ENCODE peak calls at places on chromosomes 12 and 14, in five cellular contexts. D, C, R, X and S are unnamed samples. For H3K4me1, the result is how much of the 10 kb centered on the place peaks cover.

GRCh38 chr14:101196051-101196450 is 292.5 kb upstream of the RTL1 start:
- DNase-seq in D (no peak), C (no peak), R (no peak), X (no peak), S (no peak)

GRCh38 chr14:92600318-92601053 is 86.9 kb downstream of the RIN3 start:
- DNase-seq in D (no peak), C (no peak), R (no peak), X (no peak), S (no peak)

GRCh38 chr14:53927171-53927570 is 29.5 kb downstream of the BMP4 start:
- DNase-seq in D (no peak), C (no peak), R (no peak), X (no peak), S (no peak)

GRCh38 chr14:53620325-53620716 is 336.3 kb downstream of the BMP4 start:
- DNase-seq in D (no peak), C (no peak), R (no peak), X (no peak), S (no peak)

GRCh38 chr12:10409387-10409786 is at the start of gene KLRC4:
- DNase-seq in D (no peak), C (no peak), R (no peak), X (no peak), S (no peak)

GRCh38 chr14:78633747-78634146 is 463.6 kb downstream of the NRXN3 start:
- DNase-seq in D (no peak), C (no peak), R (no peak), X (no peak), S (no peak)

GRCh38 chr12:122029620-122030426 is 8.1 kb downstream of the BCL7A start:
- DNase-seq in D (peak), C (peak), R (no peak), X (no peak), S (no peak)

GRCh38 chr14:55052259-55052930 is 948 bp downstream of the MAPK1IP1L start:
- DNase-seq in D (no peak), C (no peak), R (no peak), X (no peak), S (no peak)

GRCh38 chr12:25256005-25256404 is 5.3 kb upstream of the KRAS start:
- DNase-seq in D (no peak), C (no peak), R (no peak), X (no peak), S (no peak)
- H3K4me1 ChIP-seq in D (under half), C (under half), R (under half), X (under half), S (under half)

GRCh38 chr14:66104486-66104885 is 381.7 kb upstream of the CCDC196 start:
- DNase-seq in D (no peak), C (no peak), R (no peak), X (peak), S (no peak)

GRCh38 chr14:66105819-66106218 is 380.4 kb upstream of the CCDC196 start:
- DNase-seq in D (no peak), C (no peak), R (no peak), X (no peak), S (no peak)

GRCh38 chr14:66099451-66099850 is 386.7 kb upstream of the CCDC196 start:
- DNase-seq in D (no peak), C (no peak), R (no peak), X (no peak), S (no peak)

GRCh38 chr14:66099931-66100330 is 386.2 kb upstream of the CCDC196 start:
- DNase-seq in D (no peak), C (no peak), R (no peak), X (no peak), S (no peak)

DNA sequence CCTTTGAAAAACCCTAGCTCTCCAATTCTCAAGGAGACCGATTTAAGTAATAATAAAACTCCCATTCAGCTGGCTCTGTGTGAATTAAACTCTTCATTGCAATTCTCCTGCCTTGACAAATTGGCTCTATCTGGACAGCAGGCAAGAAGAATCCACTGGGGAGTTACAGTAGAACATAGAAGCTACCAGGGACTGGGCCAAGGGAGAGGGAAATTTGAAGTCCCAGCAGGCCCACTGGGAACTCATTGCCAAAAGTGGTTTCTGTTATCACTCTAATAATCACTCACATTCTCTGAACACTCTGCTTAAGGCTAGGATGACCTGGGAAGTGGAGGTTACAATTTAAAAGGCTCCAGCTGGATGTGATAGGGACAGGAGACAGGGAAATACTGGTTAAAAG is 384.5 kb upstream of the CCDC196 start:
- DNase-seq in D (no peak), C (no peak), R (no peak), X (no peak), S (no peak)
- H3K4me3 ChIP-seq in D (no peak), C (no peak), R (no peak), X (no peak), S (no peak)

GRCh38 chr12:68622250-68622649 is 11.6 kb downstream of the RAP1B start:
- DNase-seq in D (no peak), C (no peak), R (no peak), X (no peak), S (no peak)

GRCh38 chr12:68620528-68620927 is 9.8 kb downstream of the RAP1B start:
- DNase-seq in D (no peak), C (no peak), R (no peak), X (no peak), S (no peak)

GRCh38 chr12:68623059-68623458 is 12.4 kb downstream of the RAP1B start:
- DNase-seq in D (no peak), C (no peak), R (no peak), X (no peak), S (no peak)

GRCh38 chr12:68619541-68619940 is 8.8 kb downstream of the RAP1B start:
- DNase-seq in D (no peak), C (no peak), R (no peak), X (no peak), S (no peak)

GRCh38 chr12:68621092-68622081 is 10.7 kb downstream of the RAP1B start:
- DNase-seq in D (no peak), C (no peak), R (no peak), X (no peak), S (no peak)
- H3K4me1 ChIP-seq in D (half or more), C (half or more), R (under half), X (under half), S (under half)

GRCh38 chr12:123396543-123396942 is 12.6 kb downstream of the KMT5A start:
- DNase-seq in D (no peak), C (no peak), R (no peak), X (no peak), S (no peak)

GRCh38 chr12:123390415-123391093 is 6.6 kb downstream of the KMT5A start:
- DNase-seq in D (no peak), C (no peak), R (no peak), X (no peak), S (no peak)

GRCh38 chr12:123391546-123392343 is 7.8 kb downstream of the KMT5A start:
- DNase-seq in D (no peak), C (no peak), R (no peak), X (no peak), S (no peak)

GRCh38 chr12:123395236-123395635 is 11.3 kb downstream of the KMT5A start:
- DNase-seq in D (no peak), C (no peak), R (no peak), X (no peak), S (no peak)

DNA sequence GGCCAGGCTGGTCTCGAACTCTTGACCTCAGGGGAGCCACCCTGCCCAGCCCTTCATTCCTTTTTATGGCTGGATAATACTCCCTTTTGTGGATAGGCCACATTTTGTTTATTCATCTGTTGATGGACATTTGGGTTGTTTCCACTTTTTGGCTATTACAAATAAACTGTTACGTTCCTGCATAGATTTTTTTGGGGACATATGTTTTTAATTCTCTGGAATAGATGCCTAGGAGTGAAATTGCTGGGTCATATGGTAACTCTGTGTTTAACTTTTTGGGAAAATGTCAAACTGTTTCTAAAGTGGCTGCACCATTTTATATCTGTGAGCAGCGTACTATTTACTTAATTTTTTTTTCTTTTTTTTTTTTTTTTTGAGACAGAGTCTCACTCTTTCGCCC is 9.8 kb downstream of the KMT5A start:
- DNase-seq in D (no peak), C (no peak), R (no peak), X (no peak), S (no peak)
- H3K4me3 ChIP-seq in D (no peak), C (no peak), R (no peak), X (no peak), S (no peak)

GRCh38 chr12:75816892-75817291 is 214.7 kb downstream of the PHLDA1 start:
- DNase-seq in D (no peak), C (no peak), R (peak), X (no peak), S (no peak)
- H3K4me1 ChIP-seq in D (under half), C (under half), R (half or more), X (under half), S (under half)

DNA sequence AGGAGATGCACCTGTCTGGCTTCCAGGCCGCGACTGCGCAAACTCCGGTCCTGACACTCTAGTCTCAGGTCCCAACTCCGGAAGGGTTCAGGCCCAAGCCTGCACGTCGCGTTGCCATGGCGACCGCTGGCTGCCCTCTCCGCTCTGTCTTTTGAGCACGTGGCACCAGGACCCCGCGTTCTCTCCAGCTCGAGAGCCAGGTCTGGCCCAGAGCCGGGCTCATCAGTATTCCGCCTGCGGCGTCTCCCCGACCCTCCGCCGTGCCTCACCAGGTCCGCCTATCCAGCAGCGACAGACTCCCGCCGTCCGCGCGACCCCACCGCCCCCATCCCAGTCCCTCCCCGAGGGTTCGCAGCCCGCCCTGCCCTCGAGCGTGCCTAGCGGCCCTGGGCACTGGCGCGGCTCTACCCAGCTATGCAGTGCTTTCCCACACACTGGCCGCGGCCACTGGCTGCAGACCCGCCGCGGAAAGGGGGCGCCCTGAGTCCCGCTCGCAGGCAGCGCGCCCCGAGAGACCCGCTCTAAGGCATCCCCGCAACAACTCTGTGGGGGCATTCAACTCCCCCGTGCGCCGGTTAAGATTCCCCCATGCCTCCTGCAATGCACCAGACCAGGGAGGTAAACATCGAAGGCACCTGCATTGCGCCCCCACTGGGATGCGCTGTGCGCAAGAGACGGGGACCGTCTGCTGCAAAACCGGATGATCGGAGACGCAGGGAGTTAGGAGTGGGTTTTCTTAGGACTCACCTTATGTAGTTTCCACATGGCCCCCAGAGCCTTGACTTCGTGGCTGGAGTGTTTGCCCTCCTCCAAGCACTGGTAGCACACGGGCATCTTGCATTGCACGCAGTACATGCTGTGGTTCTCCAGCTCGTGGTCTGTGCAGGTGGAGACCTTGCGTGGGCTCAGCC is 1.3 kb downstream of the TRIM9 start:
- DNase-seq in D (peak), C (peak), R (peak), X (peak), S (no peak)
- H3K4me3 ChIP-seq in D (peak), C (peak), R (peak), X (peak), S (peak)

DNA sequence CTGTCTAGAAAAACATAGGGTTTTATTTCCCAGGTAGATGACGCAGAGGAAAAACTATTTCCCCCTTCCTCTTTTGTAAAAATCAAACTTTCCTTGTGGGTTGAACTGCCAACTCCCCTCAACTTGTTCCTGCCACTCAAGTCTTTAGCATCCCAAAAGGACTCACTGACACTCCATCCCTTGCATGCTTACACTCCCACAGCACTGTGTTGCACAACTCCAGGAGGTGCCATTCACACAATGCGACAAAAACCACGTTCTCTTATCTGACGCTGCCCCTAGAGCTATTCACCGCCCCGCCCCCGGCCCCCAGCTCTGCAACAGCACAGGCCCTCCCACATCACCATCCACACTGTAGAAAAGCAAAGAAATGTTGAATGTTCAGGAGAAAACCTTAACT is 16.9 kb upstream of the STON2 start:
- DNase-seq in D (no peak), C (no peak), R (no peak), X (no peak), S (no peak)
- H3K4me1 ChIP-seq in D (under half), C (under half), R (under half), X (under half), S (under half)